ENCODE peak calls at places on chromosomes 3 and 15, in six cellular contexts. One of them, this sample, is unnamed.

GRCh38 chr3:159619341-159619885 is 369.2 kb upstream of the IL12A start:
- DNase-seq in HepG2: no peak
- DNase-seq in WTC11: no peak
- DNase-seq in K562: no peak
- DNase-seq in H1: no peak
- DNase-seq in GM12878: no peak
- DNase-seq in this sample: no peak

GRCh38 chr3:30659270-30660127 is 53.1 kb downstream of the TGFBR2 start:
- DNase-seq in HepG2: peak
- DNase-seq in WTC11: no peak
- DNase-seq in K562: no peak
- DNase-seq in GM12878: no peak
- DNase-seq in H1: no peak
- DNase-seq in this sample: peak

GRCh38 chr15:42094512-42094963 is at the start of gene PLA2G4D:
- DNase-seq in K562: no peak
- DNase-seq in GM12878: no peak
- DNase-seq in WTC11: no peak
- DNase-seq in HepG2: no peak
- DNase-seq in H1: no peak
- DNase-seq in this sample: no peak

GRCh38 chr3:8069981-8070380 is 431.6 kb upstream of the LMCD1 start:
- DNase-seq in K562: no peak
- DNase-seq in HepG2: no peak
- DNase-seq in GM12878: no peak
- DNase-seq in H1: no peak
- DNase-seq in WTC11: no peak
- DNase-seq in this sample: no peak

GRCh38 chr3:59759298-59760169 is 709.7 kb upstream of the CFAP20DC start:
- DNase-seq in GM12878: no peak
- DNase-seq in HepG2: peak
- DNase-seq in K562: no peak
- DNase-seq in H1: no peak
- DNase-seq in WTC11: no peak
- DNase-seq in this sample: no peak

GRCh38 chr3:143024351-143024960 is 23.1 kb downstream of the U2SURP start:
- DNase-seq in GM12878: no peak
- DNase-seq in HepG2: no peak
- DNase-seq in WTC11: no peak
- DNase-seq in K562: no peak
- DNase-seq in H1: no peak
- DNase-seq in this sample: no peak

GRCh38 chr3:194675081-194675640 is 3.2 kb upstream of the LSG1 start:
- DNase-seq in HepG2: no peak
- DNase-seq in GM12878: no peak
- DNase-seq in K562: no peak
- DNase-seq in H1: no peak
- DNase-seq in WTC11: no peak
- DNase-seq in this sample: no peak

GRCh38 chr3:125104639-125105038 is 48.8 kb upstream of the HEG1 start:
- DNase-seq in K562: no peak
- DNase-seq in WTC11: no peak
- DNase-seq in H1: no peak
- DNase-seq in HepG2: no peak
- DNase-seq in GM12878: no peak
- DNase-seq in this sample: no peak

GRCh38 chr3:43770426-43771103 is 79.8 kb downstream of the ABHD5 start:
- DNase-seq in H1: no peak
- DNase-seq in HepG2: no peak
- DNase-seq in WTC11: no peak
- DNase-seq in GM12878: no peak
- DNase-seq in K562: peak
- DNase-seq in this sample: no peak

GRCh38 chr15:72961326-72961725 is 90.9 kb upstream of the NEO1 start:
- DNase-seq in WTC11: no peak
- DNase-seq in H1: no peak
- DNase-seq in GM12878: no peak
- DNase-seq in HepG2: no peak
- DNase-seq in K562: no peak
- DNase-seq in this sample: no peak

GRCh38 chr3:115922681-115923347 is 299.5 kb downstream of the GAP43 start:
- DNase-seq in K562: peak
- DNase-seq in HepG2: peak
- DNase-seq in WTC11: peak
- DNase-seq in GM12878: no peak
- DNase-seq in H1: peak
- DNase-seq in this sample: peak

GRCh38 chr15:98765610-98766009 is 117.3 kb downstream of the IGF1R start:
- DNase-seq in GM12878: no peak
- DNase-seq in WTC11: no peak
- DNase-seq in HepG2: no peak
- DNase-seq in K562: no peak
- DNase-seq in H1: no peak
- DNase-seq in this sample: no peak

GRCh38 chr3:43779850-43780249 is 89.1 kb downstream of the ABHD5 start:
- DNase-seq in H1: no peak
- DNase-seq in GM12878: no peak
- DNase-seq in WTC11: no peak
- DNase-seq in K562: no peak
- DNase-seq in HepG2: no peak
- DNase-seq in this sample: no peak

GRCh38 chr3:137349949-137350348 is 392.2 kb downstream of the IL20RB start:
- DNase-seq in HepG2: no peak
- DNase-seq in K562: no peak
- DNase-seq in GM12878: no peak
- DNase-seq in H1: no peak
- DNase-seq in WTC11: no peak
- DNase-seq in this sample: no peak

GRCh38 chr3:97872209-97873042 is 50.6 kb downstream of the CRYBG3 start:
- DNase-seq in GM12878: no peak
- DNase-seq in HepG2: no peak
- DNase-seq in WTC11: no peak
- DNase-seq in H1: no peak
- DNase-seq in K562: no peak
- DNase-seq in this sample: no peak

GRCh38 chr15:27238209-27238608 is 267.2 kb downstream of the GABRG3 start:
- DNase-seq in WTC11: peak
- DNase-seq in K562: peak
- DNase-seq in HepG2: no peak
- DNase-seq in H1: no peak
- DNase-seq in GM12878: no peak
- DNase-seq in this sample: no peak

GRCh38 chr3:43411429-43411828 is 125.1 kb downstream of the SNRK start:
- DNase-seq in K562: no peak
- DNase-seq in HepG2: no peak
- DNase-seq in H1: no peak
- DNase-seq in WTC11: no peak
- DNase-seq in GM12878: no peak
- DNase-seq in this sample: no peak

GRCh38 chr3:69504232-69504631 is 118.3 kb upstream of the FRMD4B start:
- DNase-seq in K562: no peak
- DNase-seq in WTC11: no peak
- DNase-seq in HepG2: no peak
- DNase-seq in GM12878: no peak
- DNase-seq in H1: no peak
- DNase-seq in this sample: no peak

GRCh38 chr3:159929181-159929893 is 59.3 kb upstream of the IL12A start:
- DNase-seq in HepG2: peak
- DNase-seq in WTC11: no peak
- DNase-seq in GM12878: no peak
- DNase-seq in K562: peak
- DNase-seq in H1: no peak
- DNase-seq in this sample: no peak

GRCh38 chr3:179321585-179322322 is 1.1 kb upstream of the ZNF639 start:
- DNase-seq in WTC11: peak
- DNase-seq in GM12878: no peak
- DNase-seq in H1: no peak
- DNase-seq in HepG2: peak
- DNase-seq in K562: peak
- DNase-seq in this sample: no peak

GRCh38 chr3:127690106-127690505 is 17.4 kb downstream of the ABTB1 start:
- DNase-seq in GM12878: no peak
- DNase-seq in HepG2: peak
- DNase-seq in H1: no peak
- DNase-seq in K562: no peak
- DNase-seq in WTC11: no peak
- DNase-seq in this sample: no peak

GRCh38 chr3:139630532-139630931 is 47.2 kb downstream of the NMNAT3 start:
- DNase-seq in K562: no peak
- DNase-seq in GM12878: no peak
- DNase-seq in WTC11: no peak
- DNase-seq in HepG2: no peak
- DNase-seq in H1: no peak
- DNase-seq in this sample: no peak

GRCh38 chr3:23537006-23537620 is 268.6 kb upstream of the UBE2E1 start:
- DNase-seq in K562: no peak
- DNase-seq in WTC11: no peak
- DNase-seq in HepG2: no peak
- DNase-seq in GM12878: no peak
- DNase-seq in H1: no peak
- DNase-seq in this sample: no peak

GRCh38 chr3:172606021-172606420 is 82.8 kb upstream of the TNFSF10 start:
- DNase-seq in HepG2: no peak
- DNase-seq in K562: no peak
- DNase-seq in WTC11: no peak
- DNase-seq in H1: no peak
- DNase-seq in GM12878: no peak
- DNase-seq in this sample: no peak

GRCh38 chr15:59699810-59700431 is 10.8 kb upstream of the BNIP2 start:
- DNase-seq in K562: no peak
- DNase-seq in GM12878: no peak
- DNase-seq in HepG2: no peak
- DNase-seq in H1: no peak
- DNase-seq in WTC11: no peak
- DNase-seq in this sample: no peak

GRCh38 chr3:54121404-54122045 is 827 bp upstream of the CACNA2D3 start:
- DNase-seq in GM12878: no peak
- DNase-seq in WTC11: peak
- DNase-seq in H1: no peak
- DNase-seq in K562: no peak
- DNase-seq in HepG2: no peak
- DNase-seq in this sample: no peak

GRCh38 chr3:150275946-150276345 is 132.2 kb upstream of the TSC22D2 start:
- DNase-seq in K562: no peak
- DNase-seq in WTC11: no peak
- DNase-seq in GM12878: no peak
- DNase-seq in H1: no peak
- DNase-seq in HepG2: no peak
- DNase-seq in this sample: no peak

GRCh38 chr15:77557178-77557960 is 75.3 kb downstream of the LINGO1 start:
- DNase-seq in GM12878: no peak
- DNase-seq in WTC11: no peak
- DNase-seq in HepG2: no peak
- DNase-seq in K562: peak
- DNase-seq in H1: no peak
- DNase-seq in this sample: no peak

GRCh38 chr3:114213669-114214541 is 23.5 kb downstream of the ZNF80 start:
- DNase-seq in K562: no peak
- DNase-seq in HepG2: no peak
- DNase-seq in GM12878: peak
- DNase-seq in H1: peak
- DNase-seq in WTC11: no peak
- DNase-seq in this sample: no peak

GRCh38 chr15:62119224-62119925 is 45.7 kb downstream of the C2CD4B start:
- DNase-seq in WTC11: no peak
- DNase-seq in K562: no peak
- DNase-seq in HepG2: peak
- DNase-seq in H1: no peak
- DNase-seq in GM12878: no peak
- DNase-seq in this sample: peak

GRCh38 chr15:46413799-46414198 is 779.0 kb downstream of the SQOR start:
- DNase-seq in H1: no peak
- DNase-seq in WTC11: no peak
- DNase-seq in HepG2: no peak
- DNase-seq in GM12878: no peak
- DNase-seq in K562: no peak
- DNase-seq in this sample: no peak
- TF ChIP-seq ATF3 in H1: no peak
- TF ChIP-seq ATF3 in WTC11: no peak
- TF ChIP-seq ATF3 in HepG2: no peak
- TF ChIP-seq ATF3 in GM12878: no peak
- TF ChIP-seq ATF3 in K562: no peak
- TF ChIP-seq ATF3 in this sample: no peak

DNA sequence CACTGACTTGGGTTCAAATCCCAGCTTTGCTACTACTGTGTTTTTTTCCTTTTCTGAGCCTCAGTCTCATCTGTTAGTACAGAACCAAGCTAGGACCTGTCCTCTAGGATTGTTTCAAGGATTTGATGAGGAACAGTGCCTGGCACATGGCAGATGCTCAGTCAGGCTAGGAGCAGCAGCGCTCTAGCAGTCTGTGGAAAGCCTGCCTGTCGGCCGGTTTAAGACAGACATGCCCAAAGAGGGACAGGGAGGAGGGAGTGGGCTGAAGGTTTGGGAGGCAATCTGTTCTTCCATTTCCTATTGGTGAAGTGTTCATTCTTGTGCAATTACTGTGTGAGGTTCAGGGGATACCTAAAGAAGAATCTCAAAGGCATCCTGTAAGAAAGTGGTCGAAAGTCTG is 35.1 kb upstream of the RGMA start:
- DNase-seq in GM12878: no peak
- DNase-seq in WTC11: no peak
- DNase-seq in H1: no peak
- DNase-seq in K562: no peak
- DNase-seq in HepG2: no peak
- DNase-seq in this sample: no peak
- TF ChIP-seq ATF3 in GM12878: no peak
- TF ChIP-seq ATF3 in WTC11: no peak
- TF ChIP-seq ATF3 in H1: no peak
- TF ChIP-seq ATF3 in K562: no peak
- TF ChIP-seq ATF3 in HepG2: no peak
- TF ChIP-seq ATF3 in this sample: no peak

GRCh38 chr3:185702564-185703225 is 116.6 kb downstream of the SENP2 start:
- DNase-seq in WTC11: no peak
- DNase-seq in GM12878: no peak
- DNase-seq in K562: peak
- DNase-seq in HepG2: no peak
- DNase-seq in H1: no peak
- DNase-seq in this sample: no peak
- TF ChIP-seq ATF3 in WTC11: no peak
- TF ChIP-seq ATF3 in GM12878: no peak
- TF ChIP-seq ATF3 in K562: no peak
- TF ChIP-seq ATF3 in HepG2: no peak
- TF ChIP-seq ATF3 in H1: no peak
- TF ChIP-seq ATF3 in this sample: no peak

DNA sequence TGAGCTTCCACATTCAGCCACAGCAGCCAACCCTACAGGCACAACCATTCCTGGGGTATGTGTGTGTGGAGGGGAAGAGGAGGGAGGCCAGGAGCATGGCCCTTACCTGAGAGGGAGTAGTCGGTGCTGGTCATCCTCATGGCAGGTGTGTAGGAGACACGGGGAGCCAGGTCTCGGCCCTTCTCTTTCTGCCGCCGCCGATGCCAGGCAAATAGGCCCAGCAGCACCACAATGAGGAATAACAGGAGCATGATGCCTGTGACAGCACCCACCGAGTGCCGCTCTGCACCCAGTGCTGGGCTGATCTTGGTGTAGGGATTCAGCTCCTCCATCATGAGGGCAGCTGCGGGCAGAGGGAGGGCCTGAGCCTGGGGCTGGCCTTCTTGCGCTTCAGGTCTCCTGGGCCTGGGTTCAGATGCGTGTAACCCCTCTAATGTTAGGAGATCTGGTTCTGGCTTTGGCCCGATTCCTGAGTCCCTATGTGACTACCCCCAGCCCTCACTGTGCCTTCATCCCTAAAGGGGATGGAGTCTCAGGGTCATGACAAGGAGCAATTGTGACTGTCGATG is 44.4 kb downstream of the RAB11A start:
- DNase-seq in H1: no peak
- DNase-seq in K562: no peak
- DNase-seq in WTC11: no peak
- DNase-seq in GM12878: no peak
- DNase-seq in HepG2: no peak
- DNase-seq in this sample: no peak
- TF ChIP-seq ATF3 in H1: no peak
- TF ChIP-seq ATF3 in K562: no peak
- TF ChIP-seq ATF3 in WTC11: no peak
- TF ChIP-seq ATF3 in GM12878: no peak
- TF ChIP-seq ATF3 in HepG2: no peak
- TF ChIP-seq ATF3 in this sample: no peak